ENCODE peak calls at places on chromosomes 3 and 15, in four cellular contexts. S is ovary, E is mesendoderm, G is H9. U is an unnamed sample.
A peak's percentile ranks its signal among the peaks of the same experiment; 100 is the strongest.

GRCh38 chr15:33226559-33227181 is 32.2 kb upstream of the FMN1 start:
- DNase-seq in E (peak; percentile 77), G (peak; percentile 33), S (no peak), U (peak; percentile 26)

GRCh38 chr3:33919312-33919711 is 120.9 kb downstream of the PDCD6IP start:
- DNase-seq in G (no peak), S (no peak), E (peak; percentile 29), U (no peak)

GRCh38 chr3:196740476-196741400 is 1.1 kb downstream of the PAK2 start:
- DNase-seq in G (no peak), S (peak; percentile 53), E (peak; percentile 74), U (peak; percentile 47)

GRCh38 chr3:19147905-19148767 is at the start of gene KCNH8:
- DNase-seq in E (peak; percentile 57), G (peak; percentile 50), S (no peak), U (peak; percentile 73)

GRCh38 chr3:46895204-46895660 is 17.7 kb downstream of the PTH1R start:
- DNase-seq in E (no peak), G (no peak), S (peak; percentile 89), U (peak; percentile 81)

GRCh38 chr15:74616996-74617395 is 1.4 kb downstream of the CLK3 start:
- DNase-seq in S (no peak), E (no peak), G (no peak), U (no peak)

GRCh38 chr3:53129344-53129743 is 891 bp downstream of the RFT1 start:
- DNase-seq in E (no peak), G (no peak), S (no peak), U (no peak)

GRCh38 chr3:173568623-173569022 is 171.1 kb downstream of the NLGN1 start:
- DNase-seq in E (no peak), S (no peak), G (no peak), U (no peak)

GRCh38 chr3:35739964-35740527 is 100.7 kb downstream of the ARPP21 start:
- DNase-seq in S (no peak), G (no peak), E (peak; percentile 60), U (no peak)

GRCh38 chr3:139204756-139205155 is 139.1 kb upstream of the MRPS22 start:
- DNase-seq in G (no peak), E (no peak), S (no peak), U (no peak)

GRCh38 chr15:95737051-95737450 is 593.4 kb upstream of the NR2F2 start:
- DNase-seq in E (no peak), S (no peak), G (no peak), U (no peak)

GRCh38 chr3:194773216-194773615 is 87.5 kb downstream of the FAM43A start:
- DNase-seq in S (no peak), G (no peak), E (peak; percentile 13), U (no peak)

GRCh38 chr15:32669870-32670623 is 28.5 kb downstream of the SCG5 start:
- DNase-seq in S (no peak), G (peak; percentile 58), E (peak; percentile 83), U (peak; percentile 53)

GRCh38 chr3:197302033-197302432 is 3.6 kb upstream of the DLG1 start:
- DNase-seq in E (no peak), G (no peak), S (no peak), U (no peak)

GRCh38 chr3:100209948-100210776 is 50.6 kb upstream of the TBC1D23 start:
- DNase-seq in G (no peak), S (no peak), E (no peak), U (no peak)

GRCh38 chr3:14125193-14126016 is 553 bp downstream of the TMEM43 start:
- DNase-seq in S (peak; percentile 66), G (peak; percentile 80), E (peak; percentile 96), U (peak; percentile 74)

GRCh38 chr3:173778246-173778645 is 380.7 kb downstream of the NLGN1 start:
- DNase-seq in E (no peak), G (no peak), S (no peak), U (no peak)

GRCh38 chr15:40282144-40282869 is 557 bp downstream of the ANKRD63 start:
- DNase-seq in G (peak; percentile 74), S (no peak), E (peak; percentile 61), U (peak; percentile 93)

GRCh38 chr15:57927091-57927631 is 138.3 kb downstream of the ALDH1A2 start:
- DNase-seq in E (no peak), S (no peak), G (no peak), U (no peak)

GRCh38 chr3:127690106-127690505 is 17.4 kb downstream of the ABTB1 start:
- DNase-seq in S (peak; percentile 33), E (peak; percentile 79), G (no peak), U (no peak)

GRCh38 chr3:154151969-154152368 is 30.8 kb downstream of the ARHGEF26 start:
- DNase-seq in E (no peak), G (no peak), S (no peak), U (no peak)

U was measured in H7.